ENCODE peak calls at places on chromosome 11, in four cellular contexts. A, O, M and E are unnamed samples.

GRCh38 chr11:33634291-33634834 is 66.3 kb downstream of the C11orf91 start:
- DNase-seq in A (peak), O (no peak), M (no peak), E (no peak)

GRCh38 chr11:121112498-121113455 is 11.7 kb downstream of the TECTA start:
- DNase-seq in A (peak), O (peak), M (no peak), E (peak)

GRCh38 chr11:44399968-44400367 is 90.0 kb upstream of the ALX4 start:
- DNase-seq in A (no peak), O (no peak), M (no peak), E (no peak)

GRCh38 chr11:69799582-69799981 is 19.6 kb downstream of the FGF3 start:
- DNase-seq in A (peak), O (peak), M (no peak), E (peak)

GRCh38 chr11:85170184-85170583 is 457.0 kb downstream of the DLG2 start:
- DNase-seq in A (peak), O (no peak), M (no peak), E (no peak)

GRCh38 chr11:11931461-11932055 is 76.9 kb downstream of the DKK3 start:
- DNase-seq in A (peak), O (peak), M (no peak), E (peak)

GRCh38 chr11:10725114-10725906 is 25.7 kb upstream of the CTR9 start:
- DNase-seq in A (peak), O (no peak), M (no peak), E (no peak)

GRCh38 chr11:12775955-12776354 is 101.7 kb downstream of the TEAD1 start:
- DNase-seq in A (no peak), O (no peak), M (no peak), E (no peak)

GRCh38 chr11:124749920-124750319 is 2.1 kb downstream of the VSIG2 start:
- DNase-seq in A (no peak), O (no peak), M (no peak), E (no peak)

GRCh38 chr11:114168691-114169090 is 109.2 kb downstream of the ZBTB16 start:
- DNase-seq in A (no peak), O (no peak), M (no peak), E (no peak)

GRCh38 chr11:114168086-114168448 is 108.6 kb downstream of the ZBTB16 start:
- DNase-seq in A (no peak), O (no peak), M (no peak), E (no peak)

GRCh38 chr11:114166389-114166788 is 106.9 kb downstream of the ZBTB16 start:
- DNase-seq in A (no peak), O (no peak), M (no peak), E (no peak)

GRCh38 chr11:114166897-114167323 is 107.4 kb downstream of the ZBTB16 start:
- DNase-seq in A (peak), O (no peak), M (no peak), E (peak)

GRCh38 chr11:114167355-114168085 is 108.0 kb downstream of the ZBTB16 start:
- DNase-seq in A (no peak), O (no peak), M (no peak), E (no peak)
- H3K27ac ChIP-seq in A (no peak), O (no peak), M (no peak), E (peak)

DNA sequence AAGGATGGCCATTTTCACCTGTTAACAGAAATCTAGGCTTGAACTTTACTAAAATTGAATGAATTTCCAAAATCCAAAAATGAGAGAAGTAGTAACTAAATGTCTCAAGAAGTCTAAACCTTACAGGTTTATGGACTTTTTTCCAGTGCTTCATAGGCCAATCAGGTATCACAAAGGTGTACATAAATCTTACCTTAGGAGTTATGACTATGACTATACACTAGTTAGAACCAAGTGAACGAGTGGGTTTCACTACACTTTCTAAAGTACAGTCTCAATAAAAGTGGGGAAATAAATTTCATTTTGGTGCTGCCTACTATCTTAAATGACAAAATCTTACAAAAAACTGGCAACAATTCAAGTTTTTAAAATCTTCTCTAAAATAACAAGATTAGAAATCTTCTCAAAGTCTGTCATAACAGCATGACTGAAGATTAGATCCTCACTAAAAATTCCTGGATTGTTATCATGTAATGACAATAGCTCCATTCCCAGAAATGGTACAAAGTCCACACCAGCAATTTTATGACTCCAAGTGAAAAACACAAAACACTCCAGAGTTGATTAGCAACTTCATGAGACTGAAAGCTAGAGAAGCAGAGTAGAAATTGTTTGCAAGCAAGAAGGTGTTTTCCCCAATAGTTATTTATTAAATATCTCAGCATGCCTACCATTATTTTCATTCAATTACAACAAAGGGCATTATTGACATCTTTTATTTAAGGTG is 20.9 kb downstream of the SOX6 start:
- DNase-seq in A (no peak), O (no peak), M (no peak), E (no peak)
- TF ChIP-seq FOS in A (no peak), O (no peak), M (no peak), E (no peak)

GRCh38 chr11:120056301-120057027 is 81.4 kb downstream of the TRIM29 start:
- DNase-seq in A (no peak), O (no peak), M (no peak), E (no peak)
- H3K27ac ChIP-seq in A (no peak), O (no peak), M (no peak), E (no peak)

GRCh38 chr11:91761406-91762027 is 463.1 kb upstream of the FAT3 start:
- DNase-seq in A (no peak), O (no peak), M (no peak), E (no peak)
- TF ChIP-seq FOS in A (no peak), O (no peak), M (no peak), E (no peak)

GRCh38 chr11:46637546-46637945 is 20.2 kb downstream of the ATG13 start:
- DNase-seq in A (no peak), O (no peak), M (no peak), E (no peak)

GRCh38 chr11:46641639-46642038 is 24.3 kb downstream of the ATG13 start:
- DNase-seq in A (no peak), O (no peak), M (no peak), E (no peak)

GRCh38 chr11:46642627-46643335 is 25.4 kb downstream of the ATG13 start:
- DNase-seq in A (no peak), O (peak), M (no peak), E (no peak)

GRCh38 chr11:46640034-46640788 is 22.9 kb downstream of the ATG13 start:
- DNase-seq in A (no peak), O (no peak), M (no peak), E (no peak)

GRCh38 chr11:46639197-46639839 is 22.0 kb downstream of the ATG13 start:
- DNase-seq in A (no peak), O (no peak), M (no peak), E (no peak)
- H3K27ac ChIP-seq in A (no peak), O (no peak), M (no peak), E (no peak)

DNA sequence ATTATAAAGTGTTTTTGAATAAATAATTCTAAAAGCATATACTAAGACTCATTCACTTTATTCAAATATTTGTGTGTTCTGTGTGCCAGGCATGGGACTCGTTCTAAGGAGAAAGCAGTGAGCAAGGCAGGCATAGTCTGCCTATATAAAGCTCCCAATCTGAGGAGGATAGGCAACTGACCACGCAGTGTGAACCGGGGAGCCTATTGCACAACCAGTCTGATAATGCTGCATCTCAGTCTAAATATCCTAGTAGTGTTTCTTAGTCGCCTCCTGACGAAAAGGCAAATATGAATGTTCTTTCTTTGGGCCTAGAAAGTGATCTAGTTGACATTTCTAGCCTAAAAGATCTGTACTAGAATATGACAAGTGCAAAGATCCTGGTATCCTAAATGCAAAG is 98.3 kb downstream of the C11orf65 start:
- DNase-seq in A (peak), O (no peak), M (no peak), E (no peak)
- TF ChIP-seq FOS in A (no peak), O (no peak), M (no peak), E (no peak)

GRCh38 chr11:114162719-114163123 is 103.2 kb downstream of the ZBTB16 start:
- DNase-seq in A (peak), O (no peak), M (no peak), E (peak)

GRCh38 chr11:114163830-114164401 is 104.4 kb downstream of the ZBTB16 start:
- DNase-seq in A (no peak), O (no peak), M (no peak), E (peak)

GRCh38 chr11:114163231-114163631 is 103.7 kb downstream of the ZBTB16 start:
- DNase-seq in A (peak), O (no peak), M (no peak), E (no peak)

GRCh38 chr11:114164546-114164945 is 105.0 kb downstream of the ZBTB16 start:
- DNase-seq in A (no peak), O (no peak), M (no peak), E (no peak)

DNA sequence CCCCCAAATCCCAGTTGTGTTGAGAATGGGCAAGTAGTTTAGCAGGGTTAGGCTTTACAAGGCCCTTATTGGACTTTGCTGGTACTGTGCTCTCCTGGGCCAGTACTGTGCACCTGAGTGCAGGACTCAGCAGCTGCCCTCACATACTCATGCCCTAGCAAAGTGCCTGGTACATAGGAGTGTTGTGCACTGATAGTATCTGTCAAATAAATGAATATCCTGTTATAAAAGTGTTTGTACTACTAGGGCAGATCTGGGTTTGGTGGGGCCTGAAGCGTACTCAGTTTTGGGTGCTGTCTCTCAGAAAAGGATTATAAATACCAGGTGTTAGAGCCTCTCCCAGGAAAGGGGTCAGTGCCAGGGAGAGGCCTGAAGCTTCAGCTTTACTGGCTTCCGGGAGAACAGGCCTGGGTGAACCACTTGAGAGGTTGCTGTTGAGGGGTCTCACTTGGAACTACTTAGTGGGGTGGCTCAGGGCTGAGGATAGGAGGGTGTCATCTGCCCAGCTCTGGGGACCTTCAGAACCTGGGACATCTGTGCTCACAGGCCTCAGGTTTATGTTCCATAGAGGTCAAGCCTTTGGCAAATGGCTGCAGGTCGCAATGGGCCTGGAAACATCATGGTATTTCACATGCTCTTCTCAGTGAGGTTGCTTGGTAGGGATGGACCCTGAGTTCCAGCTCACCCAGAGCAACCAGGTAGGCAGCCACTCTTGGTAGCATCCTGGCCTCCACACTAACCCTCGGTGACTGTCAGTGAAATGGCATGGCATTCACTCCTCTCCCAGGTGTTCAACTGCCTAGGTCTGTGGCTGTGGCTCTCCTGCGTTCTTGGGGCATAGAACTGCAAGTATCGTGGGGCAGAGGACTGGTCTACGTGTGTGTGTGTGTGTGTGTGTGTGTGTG is 106.1 kb downstream of the ZBTB16 start:
- DNase-seq in A (no peak), O (no peak), M (no peak), E (no peak)
- H3K27ac ChIP-seq in A (no peak), O (no peak), M (no peak), E (peak)

GRCh38 chr11:117678651-117679407 is 118.2 kb downstream of the DSCAML1 start:
- DNase-seq in A (no peak), O (no peak), M (no peak), E (no peak)
- TF ChIP-seq FOS in A (no peak), O (no peak), M (no peak), E (no peak)

GRCh38 chr11:6498544-6498943 is 1.5 kb downstream of the DNHD1 start:
- DNase-seq in A (no peak), O (no peak), M (no peak), E (no peak)
- H3K27ac ChIP-seq in A (no peak), O (no peak), M (no peak), E (no peak)

GRCh38 chr11:117917591-117917990 is 11.6 kb downstream of the TMPRSS13 start:
- DNase-seq in A (no peak), O (no peak), M (no peak), E (no peak)

GRCh38 chr11:117915219-117915618 is 14.0 kb downstream of the TMPRSS13 start:
- DNase-seq in A (no peak), O (no peak), M (no peak), E (no peak)

GRCh38 chr11:117915672-117916235 is 13.4 kb downstream of the TMPRSS13 start:
- DNase-seq in A (no peak), O (no peak), M (no peak), E (no peak)

GRCh38 chr11:117918366-117919255 is 10.6 kb downstream of the TMPRSS13 start:
- DNase-seq in A (no peak), O (no peak), M (no peak), E (no peak)

GRCh38 chr11:117916956-117917355 is 12.2 kb downstream of the TMPRSS13 start:
- DNase-seq in A (no peak), O (no peak), M (no peak), E (no peak)
- TF ChIP-seq FOS in A (no peak), O (no peak), M (no peak), E (no peak)